ENCODE peak calls at places on chromosomes 3 and 15, in four cellular contexts. A, K, B and D are unnamed samples.

GRCh38 chr15:43499635-43500034 is 6.7 kb upstream of the TP53BP1 start:
- DNase-seq in K (no peak), A (no peak), B (no peak), D (no peak)

GRCh38 chr15:101065570-101066221 is 146.5 kb downstream of the LRRK1 start:
- DNase-seq in A (no peak), B (no peak), K (no peak), D (no peak)

GRCh38 chr3:54970895-54971294 is 43.0 kb upstream of the LRTM1 start:
- DNase-seq in B (no peak), K (no peak), A (no peak), D (no peak)

GRCh38 chr15:78929536-78930264 is 15.1 kb downstream of the CTSH start:
- DNase-seq in K (no peak), A (no peak), B (no peak), D (no peak)

GRCh38 chr15:47688573-47689086 is 28.7 kb upstream of the SEMA6D start:
- DNase-seq in K (peak), B (no peak), A (no peak), D (no peak)

GRCh38 chr3:111610189-111610588 is 15.0 kb upstream of the ZBED2 start:
- DNase-seq in A (no peak), K (no peak), B (no peak), D (no peak)

GRCh38 chr3:172217877-172218276 is 178.5 kb downstream of the FNDC3B start:
- DNase-seq in A (peak), K (no peak), B (no peak), D (no peak)

GRCh38 chr3:138862531-138862923 is 27.8 kb upstream of the PIK3CB start:
- DNase-seq in A (no peak), K (no peak), B (no peak), D (no peak)

GRCh38 chr3:43032646-43033628 is 53.8 kb downstream of the GASK1A start:
- DNase-seq in B (no peak), K (no peak), A (no peak), D (no peak)

GRCh38 chr15:55628369-55628730 is 40.2 kb upstream of the PYGO1 start:
- DNase-seq in B (no peak), K (no peak), A (no peak), D (no peak)